ENCODE peak calls at places on chromosomes 3 and 15, in four cellular contexts. One of them, this sample, is unnamed.

GRCh38 chr3:185585862-185586643 is at the start of gene SENP2:
- DNase-seq in lung microvascular endothelial cell: peak; percentile 100
- DNase-seq in amygdala: peak; percentile 99
- DNase-seq in left cardiac atrium: peak; percentile 99
- DNase-seq in this sample: peak; percentile 97

GRCh38 chr3:128326051-128326823 is 140.5 kb downstream of the DNAJB8 start:
- DNase-seq in lung microvascular endothelial cell: no peak
- DNase-seq in amygdala: no peak
- DNase-seq in left cardiac atrium: no peak
- DNase-seq in this sample: no peak

GRCh38 chr15:29674661-29675533 is 147.4 kb downstream of the TJP1 start:
- DNase-seq in lung microvascular endothelial cell: peak; percentile 25
- DNase-seq in amygdala: no peak
- DNase-seq in left cardiac atrium: peak; percentile 60
- DNase-seq in this sample: peak; percentile 52

GRCh38 chr3:170476291-170476690 is 57.6 kb downstream of the CLDN11 start:
- DNase-seq in lung microvascular endothelial cell: no peak
- DNase-seq in amygdala: no peak
- DNase-seq in left cardiac atrium: no peak
- DNase-seq in this sample: no peak

GRCh38 chr3:94159062-94159726 is 96.3 kb downstream of the NSUN3 start:
- DNase-seq in lung microvascular endothelial cell: no peak
- DNase-seq in amygdala: no peak
- DNase-seq in left cardiac atrium: peak; percentile 21
- DNase-seq in this sample: no peak

GRCh38 chr3:107235193-107235922 is 141.9 kb upstream of the CCDC54 start:
- DNase-seq in lung microvascular endothelial cell: no peak
- DNase-seq in amygdala: peak; percentile 14
- DNase-seq in left cardiac atrium: no peak
- DNase-seq in this sample: no peak

GRCh38 chr15:39530446-39531342 is 50.2 kb upstream of the THBS1 start:
- DNase-seq in lung microvascular endothelial cell: no peak
- DNase-seq in amygdala: no peak
- DNase-seq in left cardiac atrium: no peak
- DNase-seq in this sample: peak; percentile 40

GRCh38 chr3:50179710-50180109 is 11.7 kb upstream of the GNAT1 start:
- DNase-seq in lung microvascular endothelial cell: no peak
- DNase-seq in amygdala: no peak
- DNase-seq in left cardiac atrium: no peak
- DNase-seq in this sample: no peak

GRCh38 chr3:184240384-184241140 is 8.2 kb downstream of the ALG3 start:
- DNase-seq in lung microvascular endothelial cell: peak; percentile 54
- DNase-seq in amygdala: no peak
- DNase-seq in left cardiac atrium: no peak
- DNase-seq in this sample: no peak

GRCh38 chr3:169846458-169847193 is 23.1 kb downstream of the LRRC31 start:
- DNase-seq in lung microvascular endothelial cell: no peak
- DNase-seq in amygdala: no peak
- DNase-seq in left cardiac atrium: no peak
- DNase-seq in this sample: no peak

GRCh38 chr3:193788189-193788946 is 195.4 kb downstream of the OPA1 start:
- DNase-seq in lung microvascular endothelial cell: peak; percentile 82
- DNase-seq in amygdala: peak; percentile 23
- DNase-seq in left cardiac atrium: peak; percentile 67
- DNase-seq in this sample: peak; percentile 71

GRCh38 chr3:18847583-18848197 is 300.6 kb upstream of the KCNH8 start:
- DNase-seq in lung microvascular endothelial cell: peak; percentile 9
- DNase-seq in amygdala: no peak
- DNase-seq in left cardiac atrium: no peak
- DNase-seq in this sample: no peak

GRCh38 chr3:90241481-90241880 is 1134.1 kb downstream of the EPHA3 start:
- DNase-seq in lung microvascular endothelial cell: no peak
- DNase-seq in amygdala: no peak
- DNase-seq in left cardiac atrium: no peak
- DNase-seq in this sample: no peak

GRCh38 chr3:180229113-180229512 is 192.4 kb upstream of the PEX5L start:
- DNase-seq in lung microvascular endothelial cell: peak; percentile 1
- DNase-seq in amygdala: no peak
- DNase-seq in left cardiac atrium: no peak
- DNase-seq in this sample: no peak

GRCh38 chr3:130925628-130926027 is 31.7 kb downstream of the ATP2C1 start:
- DNase-seq in lung microvascular endothelial cell: no peak
- DNase-seq in amygdala: no peak
- DNase-seq in left cardiac atrium: no peak
- DNase-seq in this sample: no peak

GRCh38 chr3:66597316-66597863 is 96.6 kb upstream of the LRIG1 start:
- DNase-seq in lung microvascular endothelial cell: no peak
- DNase-seq in amygdala: no peak
- DNase-seq in left cardiac atrium: no peak
- DNase-seq in this sample: no peak

GRCh38 chr3:160477750-160478149 is 28.2 kb upstream of the TRIM59 start:
- DNase-seq in lung microvascular endothelial cell: no peak
- DNase-seq in amygdala: no peak
- DNase-seq in left cardiac atrium: no peak
- DNase-seq in this sample: no peak

GRCh38 chr15:48149858-48150257 is 28.2 kb downstream of the MYEF2 start:
- DNase-seq in lung microvascular endothelial cell: no peak
- DNase-seq in amygdala: no peak
- DNase-seq in left cardiac atrium: no peak
- DNase-seq in this sample: no peak

GRCh38 chr3:26191556-26191955 is 401.7 kb downstream of the OXSM start:
- DNase-seq in lung microvascular endothelial cell: no peak
- DNase-seq in amygdala: no peak
- DNase-seq in left cardiac atrium: no peak
- DNase-seq in this sample: no peak

GRCh38 chr3:94928921-94929320 is 866.1 kb downstream of the NSUN3 start:
- DNase-seq in lung microvascular endothelial cell: no peak
- DNase-seq in amygdala: no peak
- DNase-seq in left cardiac atrium: no peak
- DNase-seq in this sample: no peak

GRCh38 chr3:63814300-63814699 is 4.8 kb upstream of the C3orf49 start:
- DNase-seq in lung microvascular endothelial cell: no peak
- DNase-seq in amygdala: no peak
- DNase-seq in left cardiac atrium: no peak
- DNase-seq in this sample: no peak

This sample was measured in iPS DF 19.7.